ENCODE peak calls at places on chromosomes 12 and 14, in ten cellular contexts. O is suprapubic skin, N is HepG2, R is A549, V is tibial nerve, X is H1, H is stomach, M is ovary, C is GM12878, U is SK-N-SH. K is an unnamed sample.

GRCh38 chr12:9064201-9064814 is 51.4 kb downstream of the A2M start:
- DNase-seq in C (no peak), O (no peak), M (peak; percentile 71), H (peak; percentile 72), V (no peak), U (peak; percentile 86), X (peak; percentile 9), R (peak; percentile 75), N (peak; percentile 65), K (peak; percentile 78)

GRCh38 chr14:65356327-65356836 is 56.1 kb upstream of the FUT8 start:
- DNase-seq in O (no peak), R (peak; percentile 47), H (peak; percentile 72), N (peak; percentile 55), V (no peak), M (no peak), U (no peak), X (peak; percentile 66), C (no peak), K (peak; percentile 62)

GRCh38 chr12:131111446-131111845 is 157.7 kb downstream of the ADGRD1 start:
- DNase-seq in U (no peak), N (no peak), C (no peak), V (no peak), O (no peak), X (no peak), H (no peak), R (no peak), M (no peak), K (no peak)

GRCh38 chr12:104055686-104056388 is 5.8 kb upstream of the GLT8D2 start:
- DNase-seq in R (no peak), H (peak; percentile 83), O (no peak), C (no peak), N (no peak), X (no peak), U (peak; percentile 82), M (peak; percentile 51), V (no peak), K (no peak)

GRCh38 chr12:131913666-131914065 is 15.4 kb upstream of the PUS1 start:
- DNase-seq in C (no peak), H (no peak), O (no peak), U (no peak), X (no peak), R (no peak), V (no peak), N (no peak), M (no peak), K (no peak)

GRCh38 chr14:98733536-98733935 is 538.5 kb downstream of the BCL11B start:
- DNase-seq in U (no peak), X (no peak), M (no peak), H (no peak), N (no peak), V (no peak), O (no peak), C (no peak), R (no peak), K (no peak)

GRCh38 chr12:75585309-75585708 is 73.9 kb upstream of the KRR1 start:
- DNase-seq in O (no peak), R (peak; percentile 39), C (no peak), V (no peak), H (no peak), X (no peak), M (no peak), N (no peak), U (no peak), K (no peak)

GRCh38 chr14:64401923-64402322 is 13.8 kb downstream of the MTHFD1 start:
- DNase-seq in V (no peak), R (no peak), X (no peak), C (no peak), M (no peak), U (no peak), N (peak; percentile 2), H (no peak), O (no peak), K (no peak)

GRCh38 chr12:20646239-20646827 is 48.8 kb upstream of the SLCO1C1 start:
- DNase-seq in M (no peak), X (no peak), V (no peak), N (peak; percentile 58), C (no peak), R (peak; percentile 70), O (no peak), U (peak; percentile 39), H (no peak), K (no peak)

GRCh38 chr12:86367137-86367536 is 110.9 kb upstream of the MGAT4C start:
- DNase-seq in V (no peak), M (no peak), H (no peak), N (no peak), C (no peak), R (no peak), X (no peak), U (no peak), O (no peak), K (no peak)

GRCh38 chr14:55909879-55910278 is 208.3 kb upstream of the PELI2 start:
- DNase-seq in R (no peak), U (no peak), X (no peak), O (no peak), H (no peak), C (no peak), M (no peak), V (no peak), N (no peak), K (no peak)

GRCh38 chr12:48995061-48995879 is 3.9 kb downstream of the DDN start:
- DNase-seq in M (peak; percentile 85), H (peak; percentile 86), V (peak; percentile 65), N (peak; percentile 67), U (peak; percentile 98), C (no peak), O (peak; percentile 90), R (peak; percentile 89), X (no peak), K (peak; percentile 87)

GRCh38 chr12:53061404-53062010 is 11.6 kb downstream of the TNS2 start:
- DNase-seq in M (peak; percentile 67), V (peak; percentile 41), C (no peak), X (no peak), H (peak; percentile 92), N (peak; percentile 92), R (peak; percentile 77), U (no peak), O (peak; percentile 78), K (peak; percentile 82)

GRCh38 chr14:89182326-89182725 is 234.7 kb downstream of the FOXN3 start:
- DNase-seq in O (no peak), R (no peak), C (no peak), X (no peak), H (no peak), V (no peak), N (no peak), U (peak; percentile 62), M (no peak), K (no peak)

GRCh38 chr14:103129301-103130016 is 6.2 kb downstream of the TNFAIP2 start:
- DNase-seq in X (no peak), U (peak; percentile 41), N (no peak), O (no peak), V (no peak), H (no peak), M (peak; percentile 40), R (no peak), C (no peak), K (no peak)
- TF ChIP-seq EP300 in X (no peak), U (no peak), N (no peak), O (no peak), V (no peak), H (no peak), M (no peak), R (no peak), C (no peak), K (no peak)

GRCh38 chr14:97513891-97514290 is 716.7 kb downstream of the VRK1 start:
- DNase-seq in H (no peak), U (no peak), V (no peak), C (no peak), N (no peak), X (no peak), R (no peak), M (no peak), O (no peak), K (no peak)

DNA sequence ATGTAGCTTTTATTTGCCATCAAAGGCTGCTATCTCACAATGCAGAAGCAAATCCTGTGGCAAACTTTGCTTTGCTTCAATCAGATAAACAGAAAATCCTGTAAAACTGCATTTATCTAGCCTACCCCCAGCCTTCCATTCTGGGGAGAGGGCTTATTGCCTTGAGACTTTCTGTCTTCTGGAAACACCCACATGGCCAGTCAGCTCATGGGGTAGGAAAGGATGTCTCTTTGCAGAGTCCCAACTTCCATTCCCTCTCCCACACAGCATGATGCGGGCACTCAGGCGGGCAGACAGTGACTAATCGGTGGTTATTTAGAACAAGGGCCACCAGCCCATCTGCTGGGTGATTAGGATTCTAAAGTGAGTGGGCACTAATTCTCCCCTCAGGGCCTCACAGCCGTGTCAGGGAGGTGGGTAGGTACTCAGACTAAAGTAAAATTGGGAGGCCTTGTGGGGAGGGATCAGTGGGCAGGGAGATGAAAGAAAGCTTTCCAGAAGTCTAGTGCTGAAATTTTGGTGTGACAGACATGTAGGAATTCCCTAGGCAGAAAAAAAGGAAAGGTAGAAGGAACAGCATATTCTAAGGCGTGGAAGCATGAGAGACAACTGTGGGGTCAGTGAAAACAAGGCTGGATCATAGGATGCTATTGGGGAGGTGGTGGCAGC is 720.5 kb downstream of the VRK1 start:
- DNase-seq in V (no peak), M (no peak), R (no peak), C (no peak), U (no peak), O (no peak), X (no peak), H (no peak), N (no peak), K (no peak)
- H3K27ac ChIP-seq in V (no peak overlapping the region), M (no peak overlapping the region), R (no peak overlapping the region), C (no peak overlapping the region), U (no peak overlapping the region), O (no peak overlapping the region), X (no peak overlapping the region), H (no peak overlapping the region), N (no peak overlapping the region), K (no peak overlapping the region)

GRCh38 chr12:25950329-25951115 is 8.0 kb upstream of the RASSF8 start:
- DNase-seq in H (no peak), R (no peak), V (no peak), C (no peak), M (no peak), N (no peak), O (no peak), U (no peak), X (no peak), K (no peak)
- TF ChIP-seq EP300 in H (no peak), R (no peak), V (no peak), C (no peak), M (no peak), N (no peak), O (no peak), U (no peak), X (no peak), K (no peak)

DNA sequence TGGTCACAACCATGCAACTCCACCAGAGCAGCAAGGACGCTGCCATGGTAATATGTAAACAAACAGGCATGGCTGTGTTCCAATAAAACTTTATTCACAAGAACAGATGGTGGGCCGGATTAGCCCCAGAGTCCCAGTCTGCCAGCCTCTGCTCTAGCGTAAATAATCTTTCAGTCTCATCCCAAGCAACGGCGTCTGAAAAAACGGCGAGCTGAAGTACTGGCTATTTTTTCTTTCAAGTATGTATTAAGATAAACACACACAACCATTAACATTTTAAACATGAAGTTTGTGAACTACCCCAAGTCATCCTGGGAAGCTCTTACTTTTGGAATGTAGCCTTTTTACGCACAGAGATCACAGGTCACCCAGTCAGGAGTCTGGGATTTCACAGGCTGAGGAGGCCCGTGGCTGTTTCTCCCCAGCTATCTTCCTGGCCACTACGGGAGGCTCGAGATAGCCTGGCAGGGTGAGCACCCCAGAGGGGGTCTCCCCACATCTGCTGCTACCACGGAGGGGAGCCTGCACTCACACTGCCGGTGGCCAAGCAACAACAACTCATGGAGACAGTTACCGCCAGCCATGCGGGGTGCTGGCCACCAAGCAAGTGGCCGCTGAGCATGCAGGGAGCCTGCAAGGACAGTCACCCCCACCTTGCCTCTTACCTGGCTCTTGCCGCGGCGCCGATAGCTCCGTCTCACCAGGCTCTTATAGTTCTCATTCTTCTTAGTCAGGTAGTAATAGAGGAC is 124.6 kb downstream of the RFLNA start:
- DNase-seq in C (no peak), U (no peak), O (no peak), V (no peak), R (no peak), X (no peak), M (no peak), H (no peak), N (no peak), K (peak; percentile 60)
- H3K27ac ChIP-seq in C (no peak overlapping the region), U (peak overlapping the region; percentile 16), O (no peak overlapping the region), V (peak overlapping the region; percentile 96), R (no peak overlapping the region), X (no peak overlapping the region), M (no peak overlapping the region), H (peak overlapping the region; percentile 23), N (no peak overlapping the region), K (peak overlapping the region; percentile 69)

K was measured in upper lobe of left lung.